ENCODE peak calls at places on chromosomes 3 and 15, in nine cellular contexts. W is HCT116, G is thoracic aorta, P is H1, L is sigmoid colon, C is left ventricle myocardium inferior, O is heart right ventricle, T is upper lobe of right lung, F is transverse colon. Y is an unnamed sample.

GRCh38 chr3:51568041-51568440 is 29.5 kb downstream of the RAD54L2 start:
- DNase-seq in W (no peak), L (peak; percentile 33), F (no peak), P (no peak), O (no peak), G (no peak), T (no peak), C (no peak), Y (no peak)

GRCh38 chr3:45946307-45946706 is 3.0 kb downstream of the CXCR6 start:
- DNase-seq in W (no peak), O (no peak), T (no peak), P (no peak), F (no peak), C (no peak), G (no peak), L (no peak), Y (no peak)

GRCh38 chr3:182524711-182525401 is 268.4 kb upstream of the ATP11B start:
- DNase-seq in G (no peak), O (no peak), F (no peak), C (no peak), P (no peak), W (no peak), T (no peak), L (no peak), Y (no peak)

GRCh38 chr15:85667491-85668424 is 127.0 kb downstream of the KLHL25 start:
- DNase-seq in T (no peak), L (no peak), O (no peak), G (peak; percentile 57), C (no peak), P (no peak), F (peak; percentile 25), W (peak; percentile 48), Y (peak; percentile 2)

GRCh38 chr15:70863450-70864218 is 9.7 kb upstream of the LARP6 start:
- DNase-seq in W (peak; percentile 57), O (no peak), G (no peak), L (no peak), F (no peak), T (no peak), C (no peak), P (no peak), Y (no peak)

GRCh38 chr3:40714771-40715170 is 190.0 kb downstream of the ZNF621 start:
- DNase-seq in P (no peak), T (no peak), F (no peak), C (no peak), G (no peak), W (no peak), O (no peak), L (no peak), Y (no peak)

GRCh38 chr3:111594205-111594604 is 941 bp downstream of the ZBED2 start:
- DNase-seq in G (no peak), C (no peak), L (no peak), O (no peak), P (no peak), F (no peak), T (no peak), W (no peak), Y (no peak)

GRCh38 chr3:141476033-141476432 is 10.8 kb upstream of the RASA2 start:
- DNase-seq in W (no peak), T (no peak), C (no peak), F (peak; percentile 38), L (no peak), O (no peak), G (no peak), P (no peak), Y (no peak)

GRCh38 chr3:51997935-51998596 is 2.4 kb upstream of the RPL29 start:
- DNase-seq in W (no peak), F (no peak), G (no peak), O (no peak), P (no peak), L (no peak), T (no peak), C (no peak), Y (peak; percentile 65)

GRCh38 chr3:41464858-41465257 is 265.6 kb downstream of the CTNNB1 start:
- DNase-seq in P (no peak), T (no peak), W (no peak), C (no peak), G (no peak), O (no peak), L (no peak), F (no peak), Y (no peak)

GRCh38 chr3:154334973-154335420 is 10.7 kb upstream of the DHX36 start:
- DNase-seq in F (no peak), L (no peak), C (no peak), T (no peak), O (no peak), W (no peak), P (no peak), G (no peak), Y (no peak)

GRCh38 chr3:93936549-93936948 is 37.1 kb downstream of the PROS1 start:
- DNase-seq in O (no peak), P (no peak), C (no peak), F (no peak), W (no peak), L (no peak), G (no peak), T (no peak), Y (no peak)

GRCh38 chr3:5019411-5020261 is 40.4 kb downstream of the BHLHE40 start:
- DNase-seq in G (no peak), W (no peak), L (no peak), O (no peak), T (peak; percentile 60), C (no peak), P (no peak), F (peak; percentile 47), Y (no peak)

GRCh38 chr3:143979813-143980212 is 8.2 kb downstream of the DIPK2A start:
- DNase-seq in F (no peak), P (no peak), L (no peak), C (no peak), G (no peak), T (no peak), W (no peak), O (no peak), Y (no peak)

GRCh38 chr15:39700301-39700700 is 82.3 kb downstream of the FSIP1 start:
- DNase-seq in T (no peak), O (no peak), L (no peak), G (no peak), P (no peak), C (no peak), F (no peak), W (no peak), Y (no peak)

GRCh38 chr3:138112362-138112761 is 3.0 kb downstream of the DZIP1L start:
- DNase-seq in P (no peak), L (no peak), T (no peak), O (no peak), C (no peak), W (no peak), G (no peak), F (no peak), Y (no peak)

GRCh38 chr15:72272213-72272996 is at the start of gene PARP6:
- DNase-seq in O (peak; percentile 99), T (peak; percentile 100), C (peak; percentile 99), F (peak; percentile 98), L (peak; percentile 99), P (peak; percentile 88), G (peak; percentile 94), W (peak; percentile 97), Y (peak; percentile 99)

GRCh38 chr15:72271895-72272212 is 500 bp downstream of the PARP6 start:
- DNase-seq in C (no peak), G (no peak), T (no peak), P (no peak), L (no peak), W (no peak), F (no peak), O (no peak), Y (no peak)

GRCh38 chr15:72269739-72270138 is 2.6 kb downstream of the PARP6 start:
- DNase-seq in C (no peak), O (no peak), F (no peak), G (no peak), W (no peak), P (no peak), L (no peak), T (no peak), Y (no peak)

GRCh38 chr15:72272997-72273352 is 621 bp upstream of the PARP6 start:
- DNase-seq in G (no peak), L (no peak), F (no peak), T (no peak), W (no peak), O (no peak), C (no peak), P (no peak), Y (no peak)

DNA sequence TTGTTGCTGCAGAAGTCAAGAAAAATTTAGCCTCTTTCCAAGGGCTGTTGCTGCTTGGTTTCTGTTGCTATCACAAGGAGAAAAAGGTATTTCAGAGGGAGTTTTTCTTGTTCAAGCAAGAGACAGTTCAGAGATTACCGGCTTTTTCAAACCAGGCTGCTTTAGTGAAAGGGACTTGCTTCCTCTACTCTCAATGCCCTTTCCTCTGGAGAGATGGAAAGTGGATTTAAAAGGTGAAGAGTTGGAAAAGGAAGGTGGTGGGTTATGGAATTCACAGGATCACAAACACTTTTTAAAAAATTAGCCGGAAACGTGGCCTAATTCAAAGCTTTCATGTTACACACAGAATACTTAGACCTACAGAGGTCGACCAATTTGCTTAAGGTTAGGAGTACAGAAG is 1.1 kb downstream of the PARP6 start:
- DNase-seq in P (no peak), C (no peak), F (no peak), T (no peak), O (no peak), W (no peak), L (no peak), G (no peak), Y (no peak)
- H3K4me3 ChIP-seq in P (no peak overlapping the region), C (peak overlapping the region; percentile 94), F (no peak overlapping the region), T (peak overlapping the region; percentile 91), O (no peak overlapping the region), W (peak overlapping the region; percentile 91), L (no peak overlapping the region), G (peak overlapping the region; percentile 92), Y (peak overlapping the region; percentile 96)

GRCh38 chr3:48558446-48559134 is 2.0 kb upstream of the PFKFB4 start:
- DNase-seq in C (peak; percentile 47), P (no peak), O (peak; percentile 33), W (no peak), F (peak; percentile 43), L (peak; percentile 80), T (peak; percentile 86), G (no peak), Y (no peak)
- H3K4me1 ChIP-seq in C (peaks cover 50% of the 10 kb centered on the region), P (peaks cover 4% of the 10 kb centered on the region), O (peaks cover 50% of the 10 kb centered on the region), W (peaks cover 36% of the 10 kb centered on the region), F (peaks cover 31% of the 10 kb centered on the region), L (peaks cover 42% of the 10 kb centered on the region), T (peaks cover 27% of the 10 kb centered on the region), G (peaks cover 28% of the 10 kb centered on the region), Y (peaks cover 16% of the 10 kb centered on the region)

GRCh38 chr3:79846148-79846933 is 78.5 kb upstream of the ROBO1 start:
- DNase-seq in F (no peak), P (no peak), W (no peak), G (no peak), O (no peak), T (no peak), L (no peak), C (no peak), Y (no peak)
- TF ChIP-seq CTCF in F (peak; percentile 19), P (peak; percentile 55), W (peak; percentile 39), G (no peak), O (no peak), T (peak; percentile 24), L (no peak), C (no peak), Y (peak; percentile 62)

DNA sequence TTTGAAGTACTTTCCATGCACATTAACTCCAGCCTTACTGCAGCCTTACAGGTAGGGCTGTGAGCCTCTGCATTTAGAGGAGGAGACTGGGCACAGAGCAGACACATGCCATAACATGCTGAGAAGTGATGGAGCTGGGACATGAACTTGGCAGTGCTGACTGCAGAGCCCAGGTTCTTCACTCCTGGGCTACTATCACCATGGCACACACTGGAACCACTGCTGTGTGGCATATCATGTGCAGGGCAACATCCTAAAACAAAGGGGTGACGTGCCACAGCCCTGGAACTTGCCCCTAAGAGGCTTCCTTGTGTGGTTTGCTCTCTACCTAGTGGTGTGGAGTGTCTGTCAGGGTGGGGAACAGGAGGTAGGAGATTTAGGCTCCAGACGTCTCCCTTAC is 25.4 kb downstream of the EHD4 start:
- DNase-seq in L (no peak), C (peak; percentile 61), P (no peak), G (no peak), O (no peak), T (no peak), W (no peak), F (no peak), Y (no peak)
- H3K4me3 ChIP-seq in L (no peak overlapping the region), C (peak overlapping the region; percentile 49), P (no peak overlapping the region), G (no peak overlapping the region), O (no peak overlapping the region), T (no peak overlapping the region), W (no peak overlapping the region), F (no peak overlapping the region), Y (no peak overlapping the region)

Y was measured in Caco-2.